ENCODE peak calls at places on chromosomes 6 and 20, in nine cellular contexts. S is H9, P is progenitor cell of endocrine pancreas, G is transverse colon, K is WTC11, C is stomach, T is epithelial cell of esophagus, Y is BJ, N is right atrium auricular region. J is an unnamed sample.

GRCh38 chr20:20490673-20491072 is 122.8 kb downstream of the INSM1 start:
- DNase-seq in C (no peak), P (no peak), N (no peak), K (no peak), S (no peak), G (no peak), T (no peak), Y (no peak), J (no peak)

GRCh38 chr6:7543761-7544424 is 2.4 kb downstream of the DSP start:
- DNase-seq in P (no peak), S (no peak), N (no peak), G (no peak), K (no peak), Y (no peak), C (no peak), T (peak; percentile 44), J (no peak)

GRCh38 chr20:63498950-63499332 is at the start of gene EEF1A2:
- DNase-seq in G (no peak), C (peak; percentile 60), K (no peak), P (peak; percentile 23), N (no peak), S (peak; percentile 31), T (no peak), Y (no peak), J (no peak)

GRCh38 chr6:93305088-93305487 is 114.3 kb downstream of the EPHA7 start:
- DNase-seq in N (no peak), C (no peak), S (no peak), T (no peak), K (no peak), G (no peak), P (no peak), Y (no peak), J (no peak)

GRCh38 chr20:13348301-13349239 is 127.5 kb downstream of the ISM1 start:
- DNase-seq in C (no peak), S (no peak), G (no peak), P (no peak), K (no peak), N (no peak), Y (no peak), T (no peak), J (no peak)

GRCh38 chr6:143123081-143123480 is 62.4 kb downstream of the AIG1 start:
- DNase-seq in S (no peak), G (no peak), Y (no peak), C (no peak), N (no peak), T (no peak), P (no peak), K (no peak), J (no peak)

GRCh38 chr6:19753822-19754221 is 83.3 kb upstream of the ID4 start:
- DNase-seq in P (no peak), N (no peak), S (no peak), K (no peak), C (no peak), Y (no peak), G (no peak), T (no peak), J (no peak)

GRCh38 chr6:24858154-24858801 is 59.6 kb upstream of the ARMH2 start:
- DNase-seq in K (no peak), S (no peak), P (no peak), C (no peak), Y (no peak), T (peak; percentile 89), N (no peak), G (peak; percentile 31), J (no peak)

GRCh38 chr6:159608961-159609673 is 83.9 kb downstream of the SOD2 start:
- DNase-seq in Y (no peak), P (no peak), K (peak; percentile 70), T (peak; percentile 66), S (peak; percentile 65), C (no peak), G (no peak), N (no peak), J (no peak)
- TF ChIP-seq CTCF in Y (peak; percentile 60), P (peak; percentile 37), K (peak; percentile 47), T (peak; percentile 64), S (peak; percentile 79), C (no peak), G (no peak), N (no peak), J (no peak)

GRCh38 chr20:49115565-49115964 is 69.5 kb downstream of the CSE1L start:
- DNase-seq in C (no peak), N (no peak), T (no peak), S (no peak), G (no peak), K (no peak), P (no peak), Y (no peak), J (no peak)
- TF ChIP-seq CTCF in C (no peak), N (no peak), T (no peak), S (no peak), G (no peak), K (no peak), P (no peak), Y (no peak), J (no peak)

GRCh38 chr6:50145125-50145524 is 95.4 kb upstream of the DEFB112 start:
- DNase-seq in K (no peak), S (no peak), N (no peak), P (no peak), C (no peak), Y (no peak), T (peak; percentile 34), G (no peak), J (no peak)
- TF ChIP-seq CTCF in K (peak; percentile 49), S (peak; percentile 73), N (no peak), P (peak; percentile 73), C (no peak), Y (peak; percentile 47), T (peak; percentile 53), G (no peak), J (peak; percentile 62)

GRCh38 chr6:108757357-108757756 is 90.9 kb upstream of the ARMC2 start:
- DNase-seq in P (no peak), Y (no peak), K (no peak), C (no peak), N (no peak), G (no peak), T (no peak), S (no peak), J (no peak)

GRCh38 chr6:108762394-108762793 is 85.8 kb upstream of the ARMC2 start:
- DNase-seq in P (no peak), T (no peak), G (no peak), Y (no peak), S (no peak), K (no peak), N (no peak), C (no peak), J (no peak)

GRCh38 chr6:108758884-108759283 is 89.3 kb upstream of the ARMC2 start:
- DNase-seq in K (no peak), G (no peak), C (no peak), S (no peak), Y (no peak), N (no peak), P (no peak), T (no peak), J (peak; percentile 53)

GRCh38 chr6:108763931-108764579 is 84.2 kb upstream of the ARMC2 start:
- DNase-seq in T (no peak), K (no peak), Y (no peak), N (no peak), S (no peak), G (no peak), P (no peak), C (no peak), J (peak; percentile 67)

DNA sequence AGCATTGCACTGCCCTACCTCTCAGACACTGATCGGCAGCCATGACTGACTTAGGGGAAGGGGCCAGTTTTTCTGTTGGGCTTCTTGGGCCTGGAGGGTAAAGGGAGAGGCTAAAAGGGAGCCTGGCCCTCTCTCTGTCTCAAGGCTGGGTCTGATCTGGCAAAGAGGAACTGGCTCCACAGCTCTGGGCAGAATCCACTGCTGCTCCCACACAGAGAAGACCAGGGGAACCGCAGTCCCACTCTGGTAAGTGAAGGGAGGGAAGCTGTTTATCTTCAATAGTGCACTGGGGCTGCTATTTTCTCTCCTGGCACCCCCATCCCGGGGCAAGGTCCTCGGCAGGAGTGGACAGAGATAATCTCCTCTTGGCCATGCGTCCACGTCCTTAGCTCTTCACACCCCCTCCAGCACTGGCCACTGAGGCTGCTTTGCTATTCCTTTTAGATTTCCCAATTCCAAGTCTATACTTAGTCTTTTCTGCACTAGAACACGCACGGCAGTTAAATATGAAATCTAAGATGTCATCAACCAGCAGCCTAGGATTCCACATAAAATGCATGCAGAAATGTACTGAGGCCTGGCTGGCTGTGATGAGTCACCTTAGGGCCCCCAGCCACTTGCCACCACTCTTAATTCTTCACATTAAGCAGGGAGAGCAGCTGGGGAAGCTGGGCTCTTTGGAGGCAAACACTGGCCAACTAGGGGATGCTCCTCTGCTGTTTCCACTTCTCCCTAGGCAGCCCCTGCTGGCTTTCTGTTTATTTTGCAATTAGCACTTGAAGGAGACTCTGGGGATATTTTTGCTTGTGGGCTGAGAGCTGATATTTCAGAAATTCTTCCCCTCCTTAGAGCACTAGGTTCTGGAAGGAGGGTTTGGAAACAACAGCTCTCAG is 87.8 kb upstream of the ARMC2 start:
- DNase-seq in S (no peak), N (no peak), P (no peak), T (no peak), G (no peak), K (no peak), Y (no peak), C (no peak), J (peak; percentile 81)
- TF ChIP-seq CTCF in S (no peak), N (no peak), P (no peak), T (no peak), G (no peak), K (no peak), Y (no peak), C (no peak), J (no peak)

J was measured in osteocyte.